ENCODE peak calls at places on chromosome 1, in seven cellular contexts. G is H1, V is Peyer's patch, Z is sigmoid colon, O is mammary epithelial cell, M is prostate gland, Q is heart right ventricle. D is an unnamed sample. For H3K4me1, the result is how much of the 10 kb centered on the place peaks cover.

GRCh38 chr1:168979303-168979702 is 127.2 kb upstream of the ATP1B1 start:
- DNase-seq in G (no peak), V (no peak), Z (no peak), O (no peak), M (no peak), Q (no peak), D (no peak)

GRCh38 chr1:41882068-41882477 is 36.6 kb downstream of the HIVEP3 start:
- DNase-seq in G (no peak), V (no peak), Z (no peak), O (no peak), M (peak), Q (no peak), D (no peak)

GRCh38 chr1:49060766-49061165 is 284.1 kb upstream of the BEND5 start:
- DNase-seq in G (no peak), V (no peak), Z (no peak), O (no peak), M (no peak), Q (no peak), D (no peak)

GRCh38 chr1:17239420-17239819 is 9.5 kb upstream of the PADI3 start:
- DNase-seq in G (peak), V (peak), Z (no peak), O (peak), M (no peak), Q (no peak), D (no peak)

GRCh38 chr1:94895518-94895917 is 31.4 kb downstream of the CNN3 start:
- DNase-seq in G (no peak), V (no peak), Z (no peak), O (no peak), M (no peak), Q (no peak), D (no peak)

GRCh38 chr1:247338723-247339270 is 7.1 kb upstream of the ZNF496 start:
- DNase-seq in G (no peak), V (no peak), Z (no peak), O (no peak), M (no peak), Q (no peak), D (no peak)

GRCh38 chr1:226660410-226661182 is 78.5 kb downstream of the ITPKB start:
- DNase-seq in G (no peak), V (no peak), Z (no peak), O (no peak), M (no peak), Q (peak), D (no peak)

GRCh38 chr1:218346391-218347204 is 1.5 kb downstream of the TGFB2 start:
- DNase-seq in G (no peak), V (peak), Z (peak), O (peak), M (no peak), Q (peak), D (no peak)

GRCh38 chr1:31627301-31627929 is 9.9 kb downstream of the HCRTR1 start:
- DNase-seq in G (no peak), V (no peak), Z (no peak), O (peak), M (peak), Q (peak), D (peak)

GRCh38 chr1:166083887-166084286 is 82.9 kb downstream of the FAM78B start:
- DNase-seq in G (no peak), V (no peak), Z (no peak), O (no peak), M (no peak), Q (no peak), D (no peak)

GRCh38 chr1:89975540-89976125 is 19.3 kb upstream of the ZNF326 start:
- DNase-seq in G (no peak), V (no peak), Z (no peak), O (no peak), M (no peak), Q (no peak), D (no peak)

GRCh38 chr1:25889470-25889869 is 14.0 kb upstream of the PAQR7 start:
- DNase-seq in G (no peak), V (no peak), Z (peak), O (no peak), M (no peak), Q (no peak), D (no peak)
- TF ChIP-seq CTCF in G (no peak), V (peak), Z (no peak), O (no peak), M (peak), Q (no peak), D (no peak)

GRCh38 chr1:184973308-184974085 is 811 bp downstream of the NIBAN1 start:
- DNase-seq in G (no peak), V (no peak), Z (peak), O (peak), M (peak), Q (peak), D (peak)

GRCh38 chr1:184974086-184974836 is at the start of gene NIBAN1:
- DNase-seq in G (peak), V (peak), Z (peak), O (peak), M (peak), Q (peak), D (peak)

GRCh38 chr1:184972281-184973055 is 1.8 kb downstream of the NIBAN1 start:
- DNase-seq in G (no peak), V (no peak), Z (no peak), O (peak), M (no peak), Q (no peak), D (no peak)

GRCh38 chr1:184970691-184971161 is 3.6 kb downstream of the NIBAN1 start:
- DNase-seq in G (no peak), V (no peak), Z (no peak), O (peak), M (no peak), Q (no peak), D (no peak)

GRCh38 chr1:184971522-184972265 is 2.6 kb downstream of the NIBAN1 start:
- DNase-seq in G (no peak), V (no peak), Z (no peak), O (no peak), M (no peak), Q (no peak), D (no peak)
- H3K4me1 ChIP-seq in G (under half), V (under half), Z (under half), O (under half), M (under half), Q (half or more), D (under half)

GRCh38 chr1:43082701-43083100 is 89.4 kb downstream of the EBNA1BP2 start:
- DNase-seq in G (no peak), V (no peak), Z (no peak), O (no peak), M (no peak), Q (no peak), D (no peak)

DNA sequence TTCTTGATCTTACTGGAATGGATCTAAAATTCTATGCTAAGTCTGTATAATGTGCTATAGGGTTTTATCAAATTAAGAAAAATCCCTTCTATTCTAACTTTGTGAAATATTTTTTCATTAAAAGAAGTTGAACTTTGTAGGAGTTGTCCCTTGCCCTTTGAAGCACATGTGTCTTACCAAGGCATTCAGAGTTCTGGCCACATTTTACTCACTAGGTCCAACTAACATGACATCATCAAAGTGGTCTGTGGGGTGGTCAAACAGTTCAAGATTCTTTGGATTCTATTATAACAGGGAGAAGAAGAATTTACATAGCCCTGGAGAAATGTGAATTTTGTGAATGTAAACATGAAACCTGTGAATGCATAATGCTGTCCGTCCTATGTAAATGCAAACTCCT is 88.7 kb downstream of the EBNA1BP2 start:
- DNase-seq in G (no peak), V (no peak), Z (no peak), O (no peak), M (no peak), Q (no peak), D (no peak)
- H3K27ac ChIP-seq in G (no peak), V (no peak), Z (no peak), O (no peak), M (no peak), Q (no peak), D (no peak)

DNA sequence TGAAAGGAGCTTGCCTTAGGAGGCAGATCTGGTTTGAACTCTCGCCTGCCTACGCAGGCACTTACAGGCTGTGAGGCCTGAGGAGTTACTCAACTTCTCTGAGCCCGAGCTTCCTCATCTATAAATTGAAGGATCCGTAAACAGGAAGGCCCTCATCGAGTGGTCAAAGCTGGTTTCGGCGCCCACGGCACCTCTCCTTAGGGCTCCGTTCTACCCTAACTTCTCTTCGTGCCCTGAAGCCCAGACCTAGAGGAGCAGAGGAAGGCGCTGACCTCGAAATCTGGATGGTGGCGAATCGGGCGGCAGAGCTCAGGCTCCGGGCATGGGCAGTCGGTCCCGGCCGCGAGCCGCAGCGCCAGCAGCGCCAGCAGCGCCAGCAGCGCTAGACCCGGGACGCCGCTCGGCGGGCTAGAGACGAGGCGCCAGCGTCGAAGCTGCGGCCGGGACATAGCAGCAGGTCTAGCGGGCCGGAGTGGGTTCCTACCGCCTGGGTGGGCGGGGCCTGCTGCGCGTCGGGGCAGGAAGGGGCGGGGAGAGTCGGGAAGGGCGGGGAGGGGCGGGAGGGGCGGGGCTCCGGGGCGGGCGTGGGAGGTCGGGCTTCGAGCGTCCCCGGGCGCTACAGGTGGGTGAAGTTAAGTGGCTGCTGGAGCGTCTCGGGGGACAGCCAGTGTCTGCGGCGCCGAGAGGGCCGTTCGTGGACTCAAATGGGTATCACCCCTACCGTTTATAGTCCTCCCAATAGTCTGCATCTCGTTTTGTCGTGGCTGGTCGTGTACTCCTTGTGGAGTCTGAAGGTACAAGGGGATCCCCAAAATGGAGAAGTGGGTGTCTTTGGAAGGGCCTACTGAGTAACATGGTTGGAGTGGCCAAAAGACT is at the start of gene CTBS:
- DNase-seq in G (peak), V (peak), Z (peak), O (peak), M (peak), Q (peak), D (peak)
- TF ChIP-seq CTCF in G (peak), V (no peak), Z (no peak), O (no peak), M (no peak), Q (no peak), D (no peak)

GRCh38 chr1:39679821-39680220 is 7.9 kb upstream of the NT5C1A start:
- DNase-seq in G (no peak), V (no peak), Z (no peak), O (no peak), M (no peak), Q (no peak), D (no peak)

GRCh38 chr1:39675220-39675619 is 3.3 kb upstream of the NT5C1A start:
- DNase-seq in G (no peak), V (no peak), Z (no peak), O (peak), M (no peak), Q (no peak), D (no peak)

GRCh38 chr1:39680751-39681150 is 8.8 kb upstream of the NT5C1A start:
- DNase-seq in G (no peak), V (no peak), Z (no peak), O (no peak), M (no peak), Q (no peak), D (no peak)

GRCh38 chr1:39676951-39677350 is 5.0 kb upstream of the NT5C1A start:
- DNase-seq in G (no peak), V (no peak), Z (no peak), O (no peak), M (no peak), Q (no peak), D (peak)

GRCh38 chr1:39677645-39678044 is 5.7 kb upstream of the NT5C1A start:
- DNase-seq in G (no peak), V (no peak), Z (no peak), O (no peak), M (no peak), Q (no peak), D (no peak)
- H3K4me1 ChIP-seq in G (under half), V (under half), Z (under half), O (under half), M (under half), Q (under half), D (under half)

DNA sequence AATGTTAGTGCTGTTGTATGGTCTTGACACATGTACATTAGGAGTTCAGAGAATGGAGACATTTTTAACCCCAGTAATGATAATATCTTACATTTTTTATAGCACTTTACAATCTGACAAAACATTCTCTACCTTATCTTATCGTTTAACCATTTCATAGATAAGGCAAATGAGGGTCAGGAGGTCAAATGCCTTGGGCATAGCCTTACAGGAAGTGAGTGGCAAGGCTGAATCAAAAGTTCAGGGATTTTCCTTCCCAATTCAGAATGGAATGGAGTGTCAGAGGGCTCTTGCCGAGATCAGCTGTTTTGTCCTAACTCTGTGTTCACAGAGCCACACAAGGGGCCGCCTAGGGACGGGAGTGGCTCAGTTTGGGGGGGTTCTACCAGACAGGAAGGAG is 57.6 kb upstream of the AK4 start:
- DNase-seq in G (no peak), V (no peak), Z (no peak), O (no peak), M (no peak), Q (no peak), D (no peak)
- H3K27ac ChIP-seq in G (no peak), V (no peak), Z (no peak), O (no peak), M (no peak), Q (no peak), D (no peak)

GRCh38 chr1:8465692-8466091 is 147.8 kb downstream of the SLC45A1 start:
- DNase-seq in G (no peak), V (no peak), Z (no peak), O (no peak), M (no peak), Q (no peak), D (no peak)

GRCh38 chr1:8463144-8463927 is 145.4 kb downstream of the SLC45A1 start:
- DNase-seq in G (no peak), V (no peak), Z (no peak), O (no peak), M (peak), Q (no peak), D (no peak)

GRCh38 chr1:8467308-8467707 is 149.4 kb downstream of the SLC45A1 start:
- DNase-seq in G (no peak), V (no peak), Z (no peak), O (no peak), M (no peak), Q (no peak), D (no peak)

GRCh38 chr1:8464377-8464776 is 146.5 kb downstream of the SLC45A1 start:
- DNase-seq in G (no peak), V (no peak), Z (no peak), O (no peak), M (no peak), Q (no peak), D (peak)

GRCh38 chr1:8464987-8465386 is 147.1 kb downstream of the SLC45A1 start:
- DNase-seq in G (no peak), V (no peak), Z (no peak), O (no peak), M (no peak), Q (no peak), D (no peak)
- TF ChIP-seq CTCF in G (peak), V (no peak), Z (no peak), O (no peak), M (peak), Q (no peak), D (peak)

DNA sequence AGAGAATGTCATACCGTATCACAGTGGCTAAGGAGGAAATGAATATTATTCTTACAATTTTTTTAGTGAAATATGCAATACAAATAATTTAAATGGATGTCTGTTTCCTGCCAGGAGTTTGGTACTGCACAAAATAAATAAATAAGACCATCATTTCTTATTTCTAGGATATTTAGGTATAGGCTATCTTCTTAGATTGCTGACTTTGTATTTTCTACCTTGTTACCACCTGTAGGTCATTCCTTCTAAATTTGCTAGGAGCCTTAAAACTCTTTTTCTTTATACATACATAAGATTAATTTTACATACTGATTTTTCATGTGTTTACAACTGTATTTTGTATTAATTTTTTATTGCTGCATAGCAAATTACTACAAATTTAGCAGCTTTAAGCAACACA is 113.6 kb downstream of the NEK7 start:
- DNase-seq in G (no peak), V (no peak), Z (no peak), O (no peak), M (no peak), Q (no peak), D (no peak)
- H3K4me1 ChIP-seq in G (under half), V (under half), Z (under half), O (under half), M (under half), Q (half or more), D (under half)

GRCh38 chr1:172391972-172392371 is 28.5 kb upstream of the C1orf105 start:
- DNase-seq in G (no peak), V (no peak), Z (no peak), O (no peak), M (no peak), Q (no peak), D (no peak)
- H3K27ac ChIP-seq in G (no peak), V (peak), Z (no peak), O (no peak), M (no peak), Q (no peak), D (no peak)

D was measured in upper lobe of right lung.